ENCODE peak calls at places on chromosomes 12 and 14, in five cellular contexts. G, I, P, B and X are unnamed samples.

GRCh38 chr12:69309461-69309860 is 38.7 kb upstream of the LYZ start:
- DNase-seq in G (no peak), I (no peak), P (no peak), B (no peak), X (no peak)

GRCh38 chr14:68733086-68733621 is 59.7 kb downstream of the ZFP36L1 start:
- DNase-seq in G (no peak), I (no peak), P (no peak), B (no peak), X (peak; percentile 26)

GRCh38 chr14:104877066-104877805 is 12.2 kb downstream of the CEP170B start:
- DNase-seq in G (no peak), I (no peak), P (peak; percentile 5), B (no peak), X (no peak)

GRCh38 chr12:112420740-112421139 is 2.0 kb downstream of the PTPN11 start:
- DNase-seq in G (no peak), I (no peak), P (no peak), B (no peak), X (no peak)

GRCh38 chr12:124217508-124217981 is 77.3 kb upstream of the RFLNA start:
- DNase-seq in G (no peak), I (no peak), P (no peak), B (no peak), X (no peak)

GRCh38 chr12:59600174-59600573 is 4.3 kb downstream of the SLC16A7 start:
- DNase-seq in G (no peak), I (no peak), P (no peak), B (no peak), X (no peak)

GRCh38 chr12:74722709-74723108 is 185.1 kb downstream of the ATXN7L3B start:
- DNase-seq in G (no peak), I (no peak), P (no peak), B (no peak), X (no peak)

GRCh38 chr14:85118274-85118673 is 411.7 kb upstream of the FLRT2 start:
- DNase-seq in G (no peak), I (no peak), P (no peak), B (no peak), X (no peak)

GRCh38 chr14:94823556-94824341 is 53.8 kb upstream of the GSC start:
- DNase-seq in G (no peak), I (no peak), P (no peak), B (no peak), X (no peak)

GRCh38 chr12:51591020-51591901 is at the start of gene SCN8A:
- DNase-seq in G (peak; percentile 36), I (no peak), P (peak; percentile 11), B (peak; percentile 27), X (peak; percentile 86)

GRCh38 chr12:109393437-109394345 is 46.0 kb downstream of the MYO1H start:
- DNase-seq in G (peak; percentile 48), I (no peak), P (no peak), B (peak; percentile 46), X (peak; percentile 67)

GRCh38 chr12:11621797-11622423 is 27.6 kb upstream of the ETV6 start:
- DNase-seq in G (no peak), I (no peak), P (peak; percentile 16), B (peak; percentile 22), X (peak; percentile 39)

GRCh38 chr12:563250-563781 is 99.9 kb downstream of the NINJ2 start:
- DNase-seq in G (no peak), I (no peak), P (no peak), B (no peak), X (no peak)

GRCh38 chr12:30026621-30027234 is 243.0 kb upstream of the TMTC1 start:
- DNase-seq in G (no peak), I (no peak), P (no peak), B (no peak), X (peak; percentile 15)

GRCh38 chr12:58547217-58547616 is 373.1 kb downstream of the LRIG3 start:
- DNase-seq in G (no peak), I (no peak), P (no peak), B (no peak), X (no peak)

GRCh38 chr14:35944847-35945246 is 118.7 kb downstream of the BRMS1L start:
- DNase-seq in G (no peak), I (no peak), P (no peak), B (peak; percentile 26), X (no peak)

GRCh38 chr14:104282332-104283196 is 144.2 kb downstream of the KIF26A start:
- DNase-seq in G (peak; percentile 18), I (no peak), P (no peak), B (peak; percentile 73), X (no peak)

GRCh38 chr14:85471744-85472143 is 58.2 kb upstream of the FLRT2 start:
- DNase-seq in G (no peak), I (no peak), P (peak; percentile 21), B (no peak), X (no peak)

GRCh38 chr14:56216631-56217379 is 98.6 kb downstream of the PELI2 start:
- DNase-seq in G (peak; percentile 66), I (no peak), P (peak; percentile 46), B (peak; percentile 51), X (peak; percentile 76)

GRCh38 chr12:120534203-120534702 is at the start of gene RNF10:
- DNase-seq in G (peak; percentile 77), I (peak; percentile 21), P (peak; percentile 86), B (peak; percentile 85), X (peak; percentile 90)

GRCh38 chr12:85363382-85364190 is 83.6 kb downstream of the ALX1 start:
- DNase-seq in G (no peak), I (no peak), P (peak; percentile 7), B (no peak), X (peak; percentile 55)

GRCh38 chr14:64198486-64198885 is 95.7 kb downstream of the ESR2 start:
- DNase-seq in G (no peak), I (no peak), P (no peak), B (no peak), X (no peak)

GRCh38 chr12:131046813-131047788 is 93.4 kb downstream of the ADGRD1 start:
- DNase-seq in G (no peak), I (no peak), P (peak; percentile 77), B (no peak), X (no peak)

GRCh38 chr12:66280573-66280972 is 21.7 kb upstream of the HELB start:
- DNase-seq in G (no peak), I (no peak), P (no peak), B (no peak), X (no peak)

GRCh38 chr12:6946033-6946919 is 2.5 kb downstream of the C12orf57 start:
- DNase-seq in G (peak; percentile 97), I (no peak), P (no peak), B (peak; percentile 95), X (peak; percentile 70)
- TF ChIP-seq POLR2A in G (peak; percentile 69), I (peak; percentile 64), P (no peak), B (peak; percentile 92), X (no peak)

GRCh38 chr14:50109342-50109741 is 7.0 kb downstream of the VCPKMT start:
- DNase-seq in G (no peak), I (no peak), P (no peak), B (no peak), X (no peak)
- TF ChIP-seq CTCF in G (no peak), I (no peak), P (no peak), B (no peak), X (peak; percentile 3)

GRCh38 chr14:93108105-93108504 is 7.6 kb downstream of the ITPK1 start:
- DNase-seq in G (no peak), I (no peak), P (no peak), B (no peak), X (no peak)

GRCh38 chr14:93107383-93107782 is 8.3 kb downstream of the ITPK1 start:
- DNase-seq in G (no peak), I (no peak), P (no peak), B (peak; percentile 41), X (no peak)

GRCh38 chr14:93110856-93111419 is 4.8 kb downstream of the ITPK1 start:
- DNase-seq in G (no peak), I (no peak), P (no peak), B (no peak), X (no peak)

GRCh38 chr14:93106541-93107156 is 9.1 kb downstream of the ITPK1 start:
- DNase-seq in G (no peak), I (no peak), P (no peak), B (no peak), X (no peak)

DNA sequence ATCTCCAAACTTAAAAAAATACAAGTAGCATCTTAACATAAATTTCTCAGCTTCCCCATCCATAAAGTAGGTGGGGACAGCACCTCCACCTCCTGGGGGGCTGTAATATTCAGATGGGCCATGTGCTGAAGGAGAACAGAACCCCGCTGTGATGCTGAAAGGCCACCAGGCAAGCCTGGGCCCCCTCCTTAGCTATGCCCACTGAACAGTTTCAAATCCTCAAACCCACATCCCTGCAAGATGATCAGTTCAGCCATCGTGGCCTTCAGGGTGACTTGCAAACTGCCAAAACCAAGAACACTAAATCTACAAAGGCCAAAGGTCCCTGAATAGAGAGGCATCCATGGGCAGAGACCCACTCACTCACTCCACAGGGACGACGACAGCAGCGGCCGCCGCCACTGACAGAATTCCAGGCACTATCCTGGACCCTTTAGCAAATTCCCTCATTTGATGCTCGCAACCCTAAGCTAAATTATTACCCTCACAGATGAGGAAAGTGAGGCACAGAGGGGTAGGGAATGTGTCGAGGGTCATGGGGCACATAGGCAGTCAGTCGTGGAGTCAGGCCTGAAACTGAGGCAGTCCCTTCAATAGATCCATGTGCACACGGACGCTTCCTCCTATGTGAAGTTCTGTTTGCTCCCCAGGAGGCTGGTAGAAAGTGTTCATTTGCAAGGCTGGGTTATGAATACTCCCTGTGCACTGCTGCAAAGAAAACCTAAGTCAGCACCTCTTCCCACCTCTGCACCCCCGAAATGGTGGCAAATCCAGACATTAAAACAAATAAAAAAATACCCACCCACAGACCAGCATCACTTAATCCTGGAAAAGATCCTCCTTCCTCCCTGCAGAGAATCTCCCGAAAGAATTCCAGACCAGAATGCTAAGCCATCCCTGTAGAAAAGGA is 5.9 kb downstream of the ITPK1 start:
- DNase-seq in G (no peak), I (no peak), P (no peak), B (no peak), X (no peak)
- H3K4me1 ChIP-seq in G (peaks cover 21% of the 10 kb centered on the region), I (peaks cover 45% of the 10 kb centered on the region), P (peaks cover 22% of the 10 kb centered on the region), B (peaks cover 41% of the 10 kb centered on the region), X (peaks cover 27% of the 10 kb centered on the region)

DNA sequence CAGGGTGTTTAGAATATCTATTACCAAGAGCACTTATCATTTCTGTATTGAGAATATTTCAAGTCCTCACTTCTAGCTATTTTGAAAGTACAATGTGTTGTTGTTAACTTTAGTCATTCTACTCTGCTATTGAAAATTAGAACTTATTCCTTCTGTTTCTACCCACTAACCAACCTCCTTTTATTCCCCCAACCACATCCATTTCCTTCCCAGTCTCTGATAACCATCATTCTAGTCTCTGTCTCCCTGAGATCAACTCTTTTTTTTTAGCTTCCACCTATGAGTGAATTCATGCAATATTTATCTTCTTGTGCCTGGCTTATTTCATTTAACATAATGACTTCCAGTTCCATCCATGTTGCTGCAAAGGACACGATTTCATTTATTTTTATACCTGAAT is 290.6 kb upstream of the OR4E1 start:
- DNase-seq in G (no peak), I (no peak), P (no peak), B (no peak), X (no peak)
- TF ChIP-seq POLR2A in G (no peak), I (no peak), P (no peak), B (no peak), X (no peak)

DNA sequence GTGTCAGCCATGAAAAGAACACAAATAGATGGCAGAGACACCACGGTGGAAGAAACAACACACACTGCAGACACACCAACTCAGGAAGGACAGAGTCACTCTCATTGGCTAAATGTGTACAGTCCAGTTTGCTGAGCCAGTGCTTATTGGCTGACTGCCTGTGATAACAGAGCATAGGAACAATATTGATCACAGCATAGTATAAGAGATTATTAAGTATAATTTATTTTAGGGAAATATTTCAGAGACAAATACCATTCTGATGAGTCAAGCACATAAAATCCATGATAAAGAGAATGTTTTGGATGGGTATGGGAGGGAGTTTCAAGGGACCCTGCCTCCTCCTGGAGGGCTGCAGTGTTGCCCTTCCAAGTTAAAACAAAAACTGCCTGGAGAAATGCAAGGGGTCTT is 50.9 kb downstream of the BTG1 start:
- DNase-seq in G (no peak), I (no peak), P (no peak), B (no peak), X (no peak)
- TF ChIP-seq CTCF in G (no peak), I (no peak), P (no peak), B (no peak), X (no peak)